ENCODE peak calls at places on chromosome 9, in four cellular contexts. One of them, this sample, is unnamed.

GRCh38 chr9:36677611-36678010 is 104.9 kb downstream of the MELK start:
- DNase-seq in GM12878: no peak
- DNase-seq in HepG2: no peak
- DNase-seq in HCT116: no peak
- DNase-seq in this sample: no peak

GRCh38 chr9:109903515-109904138 is 123.6 kb downstream of the PALM2AKAP2 start:
- DNase-seq in HCT116: peak
- DNase-seq in HepG2: peak
- DNase-seq in GM12878: no peak
- DNase-seq in this sample: peak

GRCh38 chr9:2859776-2860379 is 16.0 kb upstream of the PUM3 start:
- DNase-seq in HCT116: peak
- DNase-seq in GM12878: no peak
- DNase-seq in HepG2: peak
- DNase-seq in this sample: peak

GRCh38 chr9:88197016-88197415 is 58.7 kb upstream of the SPATA31C2 start:
- DNase-seq in HepG2: no peak
- DNase-seq in GM12878: no peak
- DNase-seq in HCT116: no peak
- DNase-seq in this sample: no peak

GRCh38 chr9:130039504-130040147 is 3.4 kb downstream of the FNBP1 start:
- DNase-seq in HCT116: no peak
- DNase-seq in GM12878: peak
- DNase-seq in HepG2: no peak
- DNase-seq in this sample: peak

GRCh38 chr9:1055156-1055555 is 5.0 kb downstream of the DMRT2 start:
- DNase-seq in HepG2: no peak
- DNase-seq in HCT116: no peak
- DNase-seq in GM12878: no peak
- DNase-seq in this sample: no peak

GRCh38 chr9:973295-973842 is 3.1 kb upstream of the DMRT3 start:
- DNase-seq in HCT116: no peak
- DNase-seq in HepG2: no peak
- DNase-seq in GM12878: no peak
- DNase-seq in this sample: peak

GRCh38 chr9:136312436-136312835 is 8.5 kb upstream of the CCDC187 start:
- DNase-seq in HepG2: no peak
- DNase-seq in GM12878: no peak
- DNase-seq in HCT116: no peak
- DNase-seq in this sample: peak

GRCh38 chr9:116656977-116657376 is 30.1 kb upstream of the TRIM32 start:
- DNase-seq in HCT116: no peak
- DNase-seq in HepG2: no peak
- DNase-seq in GM12878: no peak
- DNase-seq in this sample: no peak

GRCh38 chr9:37300620-37301368 is 121.7 kb upstream of the GRHPR start:
- DNase-seq in GM12878: no peak
- DNase-seq in HepG2: no peak
- DNase-seq in HCT116: no peak
- DNase-seq in this sample: no peak

GRCh38 chr9:129111762-129112151 is 542 bp downstream of the PTPA start:
- DNase-seq in GM12878: no peak
- DNase-seq in HCT116: no peak
- DNase-seq in HepG2: peak
- DNase-seq in this sample: peak

GRCh38 chr9:113807173-113808061 is 68.7 kb upstream of the ZNF618 start:
- DNase-seq in HepG2: peak
- DNase-seq in GM12878: no peak
- DNase-seq in HCT116: peak
- DNase-seq in this sample: peak

GRCh38 chr9:38634315-38634714 is 13.9 kb upstream of the ANKRD18A start:
- DNase-seq in HCT116: no peak
- DNase-seq in HepG2: no peak
- DNase-seq in GM12878: no peak
- DNase-seq in this sample: no peak

GRCh38 chr9:129250786-129251185 is 72.7 kb upstream of the IER5L start:
- DNase-seq in HepG2: no peak
- DNase-seq in GM12878: no peak
- DNase-seq in HCT116: no peak
- DNase-seq in this sample: no peak

GRCh38 chr9:83582026-83582425 is 40.9 kb upstream of the IDNK start:
- DNase-seq in HepG2: no peak
- DNase-seq in GM12878: no peak
- DNase-seq in HCT116: no peak
- DNase-seq in this sample: no peak

GRCh38 chr9:4048441-4048840 is 251.4 kb downstream of the GLIS3 start:
- DNase-seq in HCT116: no peak
- DNase-seq in HepG2: no peak
- DNase-seq in GM12878: no peak
- DNase-seq in this sample: peak

GRCh38 chr9:135884328-135885035 is 22.9 kb downstream of the CAMSAP1 start:
- DNase-seq in HepG2: peak
- DNase-seq in GM12878: no peak
- DNase-seq in HCT116: no peak
- DNase-seq in this sample: no peak

GRCh38 chr9:86128235-86128822 is 29.0 kb upstream of the GOLM1 start:
- DNase-seq in GM12878: no peak
- DNase-seq in HepG2: no peak
- DNase-seq in HCT116: no peak
- DNase-seq in this sample: no peak

DNA sequence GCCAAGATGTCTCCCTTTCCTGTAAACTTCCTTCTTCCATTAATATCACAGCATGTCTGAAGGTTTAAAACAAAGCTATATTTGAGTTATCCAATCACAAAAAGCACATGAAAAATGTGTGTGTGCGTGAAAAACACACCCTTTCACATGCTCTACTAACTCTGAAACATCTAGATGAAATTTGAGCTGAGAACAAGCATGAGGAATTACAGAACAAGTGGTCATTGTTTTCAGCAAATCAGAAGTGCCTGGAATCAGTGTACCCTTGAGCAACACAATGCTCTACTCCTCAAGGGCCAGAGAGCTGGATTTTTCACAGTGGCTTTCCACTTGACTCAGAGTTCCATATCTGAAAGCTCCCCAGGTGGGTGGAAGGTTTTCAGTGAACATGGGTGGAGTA is 255.9 kb downstream of the PSAT1 start:
- DNase-seq in GM12878: no peak
- DNase-seq in HCT116: no peak
- DNase-seq in HepG2: no peak
- DNase-seq in this sample: no peak
- H3K4me2 ChIP-seq in GM12878: no peak
- H3K4me2 ChIP-seq in HCT116: no peak
- H3K4me2 ChIP-seq in HepG2: no peak
- H3K4me2 ChIP-seq in this sample: no peak

GRCh38 chr9:72315089-72315509 is 49.9 kb downstream of the ZFAND5 start:
- DNase-seq in HCT116: no peak
- DNase-seq in GM12878: no peak
- DNase-seq in HepG2: no peak
- DNase-seq in this sample: no peak

GRCh38 chr9:72313507-72313906 is 51.5 kb downstream of the ZFAND5 start:
- DNase-seq in GM12878: no peak
- DNase-seq in HCT116: no peak
- DNase-seq in HepG2: no peak
- DNase-seq in this sample: no peak

GRCh38 chr9:72315510-72316287 is 49.3 kb downstream of the ZFAND5 start:
- DNase-seq in GM12878: no peak
- DNase-seq in HCT116: no peak
- DNase-seq in HepG2: no peak
- DNase-seq in this sample: peak

GRCh38 chr9:72309366-72310133 is 55.5 kb downstream of the ZFAND5 start:
- DNase-seq in HepG2: no peak
- DNase-seq in HCT116: no peak
- DNase-seq in GM12878: no peak
- DNase-seq in this sample: no peak

GRCh38 chr9:72312563-72312962 is 52.4 kb downstream of the ZFAND5 start:
- DNase-seq in HepG2: no peak
- DNase-seq in HCT116: no peak
- DNase-seq in GM12878: no peak
- DNase-seq in this sample: no peak
- TF ChIP-seq POLR2AphosphoS5 in HepG2: no peak
- TF ChIP-seq POLR2AphosphoS5 in HCT116: no peak
- TF ChIP-seq POLR2AphosphoS5 in GM12878: no peak
- TF ChIP-seq POLR2AphosphoS5 in this sample: no peak

GRCh38 chr9:132415181-132415580 is 5.2 kb downstream of the CFAP77 start:
- DNase-seq in HepG2: no peak
- DNase-seq in HCT116: no peak
- DNase-seq in GM12878: no peak
- DNase-seq in this sample: no peak
- H3K4me2 ChIP-seq in HepG2: no peak
- H3K4me2 ChIP-seq in HCT116: no peak
- H3K4me2 ChIP-seq in GM12878: no peak
- H3K4me2 ChIP-seq in this sample: peak

GRCh38 chr9:121779381-121780117 is 128.1 kb downstream of the DAB2IP start:
- DNase-seq in HCT116: no peak
- DNase-seq in HepG2: no peak
- DNase-seq in GM12878: peak
- DNase-seq in this sample: no peak
- TF ChIP-seq POLR2AphosphoS5 in HCT116: no peak
- TF ChIP-seq POLR2AphosphoS5 in HepG2: no peak
- TF ChIP-seq POLR2AphosphoS5 in GM12878: no peak
- TF ChIP-seq POLR2AphosphoS5 in this sample: no peak

GRCh38 chr9:93039456-93039855 is 19.0 kb upstream of the SUSD3 start:
- DNase-seq in HCT116: no peak
- DNase-seq in GM12878: no peak
- DNase-seq in HepG2: no peak
- DNase-seq in this sample: no peak
- H3K4me2 ChIP-seq in HCT116: no peak
- H3K4me2 ChIP-seq in GM12878: no peak
- H3K4me2 ChIP-seq in HepG2: no peak
- H3K4me2 ChIP-seq in this sample: no peak

GRCh38 chr9:95017661-95018060 is 291.2 kb downstream of the AOPEP start:
- DNase-seq in HepG2: no peak
- DNase-seq in GM12878: no peak
- DNase-seq in HCT116: no peak
- DNase-seq in this sample: no peak
- TF ChIP-seq POLR2AphosphoS5 in HepG2: no peak
- TF ChIP-seq POLR2AphosphoS5 in GM12878: no peak
- TF ChIP-seq POLR2AphosphoS5 in HCT116: no peak
- TF ChIP-seq POLR2AphosphoS5 in this sample: no peak

This sample was measured in GM23338.